ENCODE peak calls at places on chromosome 5, in five cellular contexts. L is HepG2, H is K562, W is HCT116, A is SK-N-SH. E is an unnamed sample.

GRCh38 chr5:149932445-149933350 is 11.9 kb downstream of the PDE6A start:
- DNase-seq in A (peak; percentile 60), H (no peak), W (no peak), L (peak; percentile 13), E (no peak)

GRCh38 chr5:78654386-78654785 is 5.8 kb upstream of the LHFPL2 start:
- DNase-seq in A (no peak), H (no peak), W (no peak), L (no peak), E (no peak)

GRCh38 chr5:44795496-44795895 is 13.3 kb upstream of the MRPS30 start:
- DNase-seq in W (no peak), L (no peak), A (no peak), H (no peak), E (no peak)

GRCh38 chr5:175253597-175253996 is 190.4 kb downstream of the DRD1 start:
- DNase-seq in L (no peak), A (no peak), H (no peak), W (no peak), E (no peak)

GRCh38 chr5:135067587-135067986 is 33.6 kb upstream of the PITX1 start:
- DNase-seq in W (no peak), A (no peak), H (no peak), L (no peak), E (no peak)

GRCh38 chr5:26761040-26761439 is 277.3 kb downstream of the CDH9 start:
- DNase-seq in W (no peak), L (no peak), A (no peak), H (no peak), E (no peak)

GRCh38 chr5:60835554-60835953 is 8.5 kb downstream of the ELOVL7 start:
- DNase-seq in H (no peak), A (no peak), W (no peak), L (no peak), E (no peak)

GRCh38 chr5:180594311-180595045 is 3.2 kb upstream of the SCGB3A1 start:
- DNase-seq in W (no peak), A (peak; percentile 9), H (peak; percentile 73), L (no peak), E (no peak)

GRCh38 chr5:74199436-74200210 is 440.9 kb downstream of the ENC1 start:
- DNase-seq in A (no peak), W (no peak), H (no peak), L (no peak), E (no peak)

GRCh38 chr5:133048993-133049725 is 2.7 kb upstream of the HSPA4 start:
- DNase-seq in L (no peak), H (no peak), A (no peak), W (no peak), E (no peak)

GRCh38 chr5:137995077-137995746 is 37.7 kb downstream of the FAM13B start:
- DNase-seq in W (no peak), H (peak; percentile 81), L (peak; percentile 6), A (no peak), E (no peak)

GRCh38 chr5:73948720-73949119 is 322.7 kb downstream of the ARHGEF28 start:
- DNase-seq in H (no peak), A (no peak), W (no peak), L (no peak), E (no peak)

GRCh38 chr5:33205727-33206410 is 234.9 kb upstream of the TARS1 start:
- DNase-seq in W (no peak), A (no peak), L (peak; percentile 4), H (no peak), E (no peak)

GRCh38 chr5:134555223-134555790 is 29.8 kb downstream of the JADE2 start:
- DNase-seq in H (no peak), W (no peak), A (no peak), L (no peak), E (no peak)

GRCh38 chr5:132019857-132020555 is 8.5 kb upstream of the ACSL6 start:
- DNase-seq in A (no peak), W (no peak), L (no peak), H (no peak), E (peak; percentile 76)

GRCh38 chr5:502325-503079 is 21.7 kb downstream of the SLC9A3 start:
- DNase-seq in W (no peak), H (no peak), L (no peak), A (no peak), E (no peak)

GRCh38 chr5:78889759-78890158 is 95.4 kb downstream of the ARSB start:
- DNase-seq in H (no peak), A (no peak), W (no peak), L (no peak), E (no peak)

GRCh38 chr5:181086410-181087229 is 44.3 kb downstream of the OR2V1 start:
- DNase-seq in L (peak; percentile 9), W (no peak), H (no peak), A (no peak), E (no peak)

GRCh38 chr5:180291234-180291940 is 496 bp downstream of the MAPK9 start:
- DNase-seq in W (no peak), A (no peak), H (peak; percentile 39), L (no peak), E (no peak)

GRCh38 chr5:177335701-177336065 is 15.8 kb downstream of the LMAN2 start:
- DNase-seq in A (no peak), W (no peak), L (no peak), H (no peak), E (no peak)

GRCh38 chr5:52491829-52492217 is 295.9 kb upstream of the ITGA1 start:
- DNase-seq in L (no peak), A (no peak), H (no peak), W (no peak), E (no peak)

GRCh38 chr5:111635946-111636315 is 121.1 kb downstream of the NREP start:
- DNase-seq in L (no peak), H (no peak), W (no peak), A (no peak), E (no peak)

GRCh38 chr5:54159153-54159836 is 151.1 kb downstream of the ARL15 start:
- DNase-seq in H (peak; percentile 61), A (no peak), L (peak; percentile 7), W (no peak), E (no peak)

GRCh38 chr5:74507596-74507995 is 132.9 kb downstream of the ENC1 start:
- DNase-seq in L (no peak), H (no peak), A (peak; percentile 30), W (no peak), E (no peak)

GRCh38 chr5:77852514-77853352 is 76.6 kb upstream of the TBCA start:
- DNase-seq in W (no peak), L (no peak), H (no peak), A (peak; percentile 87), E (peak; percentile 80)

GRCh38 chr5:76958976-76959767 is 6.3 kb downstream of the CRHBP start:
- DNase-seq in W (no peak), H (peak; percentile 45), A (no peak), L (no peak), E (no peak)

GRCh38 chr5:124285071-124285470 is 461.4 kb downstream of the ZNF608 start:
- DNase-seq in A (no peak), W (no peak), L (no peak), H (no peak), E (no peak)

GRCh38 chr5:26009742-26010141 is 1028.6 kb downstream of the CDH9 start:
- DNase-seq in A (no peak), H (no peak), L (no peak), W (no peak), E (no peak)

GRCh38 chr5:59133801-59134261 is 551.0 kb downstream of the RAB3C start:
- DNase-seq in W (no peak), L (no peak), A (no peak), H (no peak), E (no peak)

GRCh38 chr5:39543335-39543734 is 118.6 kb upstream of the DAB2 start:
- DNase-seq in L (no peak), A (no peak), W (no peak), H (peak; percentile 11), E (no peak)

GRCh38 chr5:50969207-50970145 is 303.0 kb downstream of the PARP8 start:
- DNase-seq in L (no peak), W (no peak), A (peak; percentile 80), H (no peak), E (no peak)

GRCh38 chr5:162391848-162392247 is 324.3 kb downstream of the GABRG2 start:
- DNase-seq in L (no peak), W (no peak), H (no peak), A (no peak), E (no peak)

GRCh38 chr5:56566374-56567249 is 248.7 kb upstream of the MAP3K1 start:
- DNase-seq in A (no peak), L (peak; percentile 66), H (no peak), W (no peak), E (no peak)
- TF ChIP-seq ZBTB33 in A (no peak), L (no peak), H (no peak), W (no peak), E (no peak)

GRCh38 chr5:20020235-20020634 is 32.2 kb upstream of the CDH18 start:
- DNase-seq in L (no peak), H (no peak), W (no peak), A (no peak), E (no peak)
- TF ChIP-seq ZBTB33 in L (no peak), H (no peak), W (no peak), A (no peak), E (no peak)

GRCh38 chr5:168611163-168611562 is 32.0 kb upstream of the PANK3 start:
- DNase-seq in H (no peak), L (no peak), W (no peak), A (no peak), E (no peak)
- TF ChIP-seq ZBTB33 in H (no peak), L (no peak), W (no peak), A (no peak), E (no peak)

GRCh38 chr5:37275521-37275920 is 26.3 kb upstream of the CPLANE1 start:
- DNase-seq in H (no peak), L (peak; percentile 5), A (no peak), W (no peak), E (no peak)

GRCh38 chr5:37272564-37272963 is 23.4 kb upstream of the CPLANE1 start:
- DNase-seq in L (no peak), A (no peak), H (no peak), W (no peak), E (no peak)
- TF ChIP-seq ZBTB33 in L (no peak), A (no peak), H (no peak), W (no peak), E (no peak)

GRCh38 chr5:147906326-147907095 is at the start of gene C5orf46:
- DNase-seq in W (no peak), H (no peak), A (no peak), L (peak; percentile 46), E (no peak)
- TF ChIP-seq ZBTB33 in W (no peak), H (no peak), A (no peak), L (no peak), E (no peak)

GRCh38 chr5:154968953-154969352 is 28.1 kb downstream of the MRPL22 start:
- DNase-seq in W (no peak), L (no peak), A (no peak), H (peak; percentile 66), E (no peak)
- TF ChIP-seq ZBTB33 in W (no peak), L (no peak), A (no peak), H (no peak), E (no peak)

GRCh38 chr5:41246376-41246775 is 33.0 kb upstream of the C6 start:
- DNase-seq in L (no peak), A (no peak), H (no peak), W (peak; percentile 39), E (no peak)
- TF ChIP-seq ZBTB33 in L (no peak), A (no peak), H (no peak), W (no peak), E (no peak)